ENCODE peak calls at places on chromosomes 4 and X, in seven cellular contexts. C is SK-N-SH, V is GM12878, X is HepG2, Z is HCT116, W is K562, A is H1. J is an unnamed sample.

GRCh38 chr4:8306511-8307021 is 37.0 kb downstream of the HTRA3 start:
- DNase-seq in C (no peak), W (no peak), V (no peak), Z (no peak), X (no peak), A (no peak), J (no peak)

GRCh38 chr4:146445198-146446150 is 76.3 kb downstream of the SLC10A7 start:
- DNase-seq in A (no peak), V (no peak), X (no peak), C (no peak), Z (no peak), W (no peak), J (no peak)

GRCh38 chr4:57053508-57053907 is 56.7 kb downstream of the IGFBP7 start:
- DNase-seq in W (no peak), A (no peak), Z (no peak), X (no peak), C (no peak), V (no peak), J (no peak)

GRCh38 chr4:29900336-29900735 is 819.8 kb upstream of the PCDH7 start:
- DNase-seq in V (no peak), Z (no peak), A (no peak), X (no peak), W (no peak), C (no peak), J (no peak)

GRCh38 chr4:180665481-180665880 is 1577.7 kb upstream of the TENM3 start:
- DNase-seq in W (no peak), Z (no peak), X (no peak), A (no peak), C (no peak), V (no peak), J (no peak)

GRCh38 chr4:169664615-169665014 is 44.2 kb downstream of the CLCN3 start:
- DNase-seq in C (peak), X (no peak), V (no peak), Z (no peak), W (no peak), A (no peak), J (no peak)

GRCh38 chr4:88108747-88109122 is 49.7 kb downstream of the ABCG2 start:
- DNase-seq in V (no peak), W (no peak), Z (no peak), X (no peak), C (no peak), A (no peak), J (no peak)

GRCh38 chrX:6852869-6853268 is 294.6 kb upstream of the STS start:
- DNase-seq in Z (no peak), V (no peak), W (no peak), C (no peak), X (no peak), A (no peak), J (no peak)

GRCh38 chr4:180642732-180643131 is 1600.5 kb upstream of the TENM3 start:
- DNase-seq in V (no peak), X (no peak), C (no peak), Z (no peak), W (no peak), A (no peak), J (no peak)

GRCh38 chrX:45068555-45068954 is 132.1 kb downstream of the DIPK2B start:
- DNase-seq in Z (no peak), W (no peak), C (no peak), V (no peak), A (no peak), X (no peak), J (no peak)

GRCh38 chr4:150126880-150127236 is 48.6 kb downstream of the DCLK2 start:
- DNase-seq in Z (no peak), V (peak), C (no peak), A (no peak), W (no peak), X (no peak), J (no peak)

GRCh38 chr4:175422331-175422730 is 389.7 kb downstream of the GPM6A start:
- DNase-seq in A (no peak), V (no peak), W (no peak), Z (no peak), X (no peak), C (no peak), J (no peak)

GRCh38 chr4:122163767-122164166 is 11.6 kb downstream of the BLTP1 start:
- DNase-seq in Z (no peak), A (no peak), W (no peak), V (no peak), X (no peak), C (no peak), J (no peak)

GRCh38 chr4:87087015-87087920 is 133.2 kb downstream of the KLHL8 start:
- DNase-seq in W (no peak), A (no peak), X (no peak), C (no peak), V (no peak), Z (no peak), J (no peak)

GRCh38 chr4:6332042-6332668 is 62.5 kb downstream of the WFS1 start:
- DNase-seq in C (peak), V (no peak), Z (no peak), A (no peak), W (peak), X (no peak), J (peak)

GRCh38 chr4:184896868-184897715 is 71.3 kb upstream of the ACSL1 start:
- DNase-seq in X (peak), W (no peak), V (no peak), C (no peak), A (no peak), Z (no peak), J (no peak)

GRCh38 chrX:47590984-47591383 is 8.7 kb downstream of the TIMP1 start:
- DNase-seq in V (no peak), W (no peak), X (no peak), C (no peak), Z (no peak), A (no peak), J (no peak)

GRCh38 chr4:61772116-61772515 is 572.0 kb downstream of the ADGRL3 start:
- DNase-seq in W (no peak), A (no peak), Z (no peak), C (no peak), X (no peak), V (no peak), J (no peak)

GRCh38 chr4:15765910-15766703 is 12.0 kb upstream of the CD38 start:
- DNase-seq in W (no peak), C (no peak), V (no peak), A (no peak), X (no peak), Z (no peak), J (no peak)

GRCh38 chr4:4995103-4995761 is 24.0 kb downstream of the CYTL1 start:
- DNase-seq in W (peak), X (peak), A (peak), Z (peak), C (peak), V (no peak), J (peak)

GRCh38 chr4:89123418-89123817 is 12.1 kb downstream of the TIGD2 start:
- DNase-seq in W (no peak), X (peak), A (no peak), Z (no peak), C (no peak), V (no peak), J (peak)

GRCh38 chrX:75303795-75304194 is 29.9 kb downstream of the UPRT start:
- DNase-seq in X (no peak), W (no peak), Z (no peak), V (no peak), A (no peak), C (no peak), J (no peak)

GRCh38 chrX:7568597-7568996 is 274.4 kb upstream of the VCX start:
- DNase-seq in W (no peak), Z (no peak), V (no peak), C (no peak), A (no peak), X (no peak), J (no peak)

GRCh38 chrX:30217465-30217864 is 2.1 kb downstream of the MAGEB2 start:
- DNase-seq in A (no peak), W (peak), X (no peak), V (no peak), Z (no peak), C (no peak), J (no peak)

GRCh38 chr4:156945532-156945931 is 26.1 kb downstream of the PDGFC start:
- DNase-seq in X (no peak), W (no peak), V (no peak), A (no peak), C (no peak), Z (no peak), J (no peak)

GRCh38 chr4:77697860-77698599 is 92.4 kb downstream of the CXCL13 start:
- DNase-seq in C (no peak), X (peak), W (no peak), V (no peak), Z (peak), A (no peak), J (peak)

GRCh38 chrX:133412246-133412645 is 3.0 kb downstream of the GPC4 start:
- DNase-seq in C (no peak), W (no peak), V (no peak), X (no peak), A (no peak), Z (no peak), J (no peak)

GRCh38 chrX:123988423-123989116 is 27.1 kb downstream of the STAG2 start:
- DNase-seq in Z (no peak), C (no peak), X (no peak), W (peak), A (no peak), V (no peak), J (peak)

GRCh38 chrX:10932842-10933440 is 178.2 kb upstream of the HCCS start:
- DNase-seq in V (no peak), C (peak), Z (no peak), X (no peak), W (no peak), A (no peak), J (no peak)

GRCh38 chr4:22202351-22203343 is 254.1 kb upstream of the KCNIP4 start:
- DNase-seq in X (no peak), C (no peak), A (no peak), W (no peak), Z (no peak), V (no peak), J (no peak)

GRCh38 chr4:10461091-10461849 is 4.0 kb upstream of the ZNF518B start:
- DNase-seq in A (no peak), Z (no peak), W (peak), X (no peak), V (peak), C (peak), J (peak)

GRCh38 chr4:60744767-60745166 is 455.4 kb upstream of the ADGRL3 start:
- DNase-seq in A (peak), X (no peak), C (no peak), Z (no peak), V (no peak), W (no peak), J (no peak)

GRCh38 chr4:152630361-152630760 is 49.4 kb downstream of the TMEM154 start:
- DNase-seq in W (no peak), X (no peak), C (no peak), V (no peak), A (no peak), Z (no peak), J (no peak)

GRCh38 chr4:152936446-152937279 is 540 bp downstream of the FHDC1 start:
- DNase-seq in C (peak), V (no peak), Z (no peak), A (no peak), W (peak), X (no peak), J (peak)

GRCh38 chr4:142369141-142369540 is 477.0 kb downstream of the INPP4B start:
- DNase-seq in C (no peak), X (no peak), W (no peak), A (no peak), V (no peak), Z (no peak), J (no peak)

GRCh38 chrX:25523574-25523973 is 507.8 kb upstream of the ARX start:
- DNase-seq in W (no peak), X (peak), V (no peak), Z (peak), A (peak), C (peak), J (peak)

GRCh38 chrX:9467751-9468150 is 2.9 kb downstream of the TBL1X start:
- DNase-seq in W (no peak), A (no peak), Z (no peak), V (no peak), C (no peak), X (no peak), J (no peak)

GRCh38 chr4:110886856-110887255 is 264.0 kb upstream of the PITX2 start:
- DNase-seq in C (no peak), A (no peak), X (no peak), V (no peak), W (no peak), Z (no peak), J (no peak)
- TF ChIP-seq JUND in C (no peak), A (no peak), X (no peak), V (no peak), W (no peak), Z (no peak), J (no peak)

DNA sequence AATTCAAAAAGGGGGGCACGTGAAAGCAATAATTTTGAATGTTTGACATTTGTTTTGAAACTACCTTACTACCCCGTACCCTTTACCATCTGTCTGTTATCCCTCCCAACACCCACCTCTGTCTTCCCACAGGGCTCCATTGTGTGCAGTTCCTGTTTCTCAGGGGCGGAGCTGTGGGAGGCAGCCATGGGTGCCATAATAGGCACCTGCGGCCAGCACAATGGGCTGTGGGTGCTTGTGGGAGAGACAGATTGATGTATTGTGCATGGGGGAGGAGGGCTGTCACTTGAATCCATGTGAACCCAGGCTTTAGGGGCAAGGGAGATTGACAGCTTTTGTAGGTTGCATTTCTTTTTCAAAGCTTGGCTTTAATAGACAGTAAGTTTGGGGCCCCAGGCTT is 122.5 kb upstream of the CXorf66 start:
- DNase-seq in X (no peak), C (no peak), W (no peak), Z (no peak), A (no peak), V (no peak), J (no peak)
- TF ChIP-seq JUND in X (no peak), C (no peak), W (no peak), Z (no peak), A (no peak), V (no peak), J (no peak)

DNA sequence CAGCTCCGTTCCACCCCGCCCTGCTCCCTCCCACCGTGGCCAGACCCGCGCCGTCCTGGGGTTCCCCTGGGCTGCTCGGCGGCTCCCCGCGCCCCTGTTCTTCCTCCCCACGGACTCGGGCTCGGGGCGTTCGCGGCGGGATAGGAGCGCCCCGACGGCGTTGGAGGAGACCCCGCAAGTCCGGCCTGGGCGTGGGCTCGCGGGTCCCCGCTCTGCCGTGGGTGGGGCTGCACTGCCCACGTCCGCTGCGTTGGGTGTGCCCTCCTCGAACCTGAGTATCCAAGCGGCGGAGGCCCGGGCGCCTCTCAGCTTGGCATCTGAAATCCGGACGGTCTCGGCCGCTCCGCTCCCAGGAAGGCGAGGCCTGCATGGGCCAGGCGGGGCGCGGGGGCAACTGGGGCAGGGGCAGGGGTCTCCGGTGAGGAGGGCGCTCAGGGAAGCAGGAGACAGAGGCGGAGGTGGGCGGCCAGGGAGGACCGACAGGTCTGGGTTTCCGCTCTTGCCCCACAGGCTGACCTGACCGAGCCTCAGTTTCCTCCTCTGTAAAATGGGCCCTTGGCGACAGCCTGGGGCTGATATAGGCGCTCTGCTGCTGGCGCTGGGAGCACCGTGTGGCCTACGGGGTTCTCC is 12.0 kb upstream of the NAT8L start:
- DNase-seq in Z (no peak), X (no peak), W (no peak), A (no peak), C (peak), V (no peak), J (no peak)
- TF ChIP-seq JUND in Z (no peak), X (no peak), W (no peak), A (no peak), C (no peak), V (no peak), J (no peak)

GRCh38 chr4:43776371-43776770 is 672.2 kb downstream of the KCTD8 start:
- DNase-seq in C (peak), W (no peak), X (peak), Z (no peak), V (no peak), A (no peak), J (no peak)
- TF ChIP-seq JUND in C (no peak), W (no peak), X (no peak), Z (no peak), V (no peak), A (no peak), J (no peak)

DNA sequence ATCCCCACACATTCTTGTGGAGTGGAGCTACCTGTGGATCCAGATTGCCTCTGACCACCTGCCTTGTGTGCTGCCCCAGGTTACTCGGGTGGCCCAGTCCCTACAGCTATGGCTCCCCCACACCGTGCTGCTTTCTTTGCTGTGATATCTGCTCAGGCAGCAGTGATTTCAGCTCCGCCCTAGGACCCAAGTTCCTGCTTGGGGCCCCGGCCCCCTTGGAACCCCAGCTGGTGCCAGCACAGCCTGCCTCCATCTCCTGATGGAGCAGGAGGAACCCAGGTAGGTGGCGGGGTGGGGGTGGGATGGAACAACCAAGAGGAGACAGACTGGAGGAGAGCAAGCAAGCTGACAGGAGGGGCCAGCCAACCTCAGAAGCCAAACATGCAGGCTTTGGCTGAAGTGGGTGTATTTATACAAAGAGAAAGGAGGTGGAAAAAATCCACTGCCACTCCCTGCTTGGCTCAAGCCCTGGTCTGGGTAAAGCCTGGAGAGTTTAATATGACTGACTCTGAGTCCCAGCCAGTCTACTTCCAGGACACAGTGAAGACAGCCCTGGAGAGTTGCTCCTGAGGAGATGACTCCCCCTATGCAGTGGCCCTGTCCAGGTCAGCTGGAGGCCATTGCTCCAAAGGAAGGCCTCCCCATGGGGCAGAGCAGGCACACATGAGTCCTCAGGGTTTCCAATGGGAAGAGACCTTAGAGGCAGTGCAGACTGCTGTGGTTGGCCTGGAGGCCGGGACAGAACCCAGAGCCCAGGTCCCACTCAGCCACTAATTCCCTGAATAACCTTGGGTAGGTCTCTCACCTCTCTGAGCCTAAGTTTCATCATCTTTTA is 197.1 kb upstream of the MAMLD1 start:
- DNase-seq in V (no peak), W (no peak), Z (no peak), C (no peak), X (no peak), A (no peak), J (no peak)
- TF ChIP-seq JUND in V (no peak), W (no peak), Z (no peak), C (no peak), X (no peak), A (no peak), J (no peak)

GRCh38 chr4:48194986-48195773 is 61.1 kb upstream of the TXK start:
- DNase-seq in X (no peak), C (peak), A (no peak), V (no peak), W (no peak), Z (no peak), J (no peak)

GRCh38 chr4:48193921-48194320 is 59.9 kb upstream of the TXK start:
- DNase-seq in A (no peak), X (no peak), V (no peak), C (no peak), W (no peak), Z (no peak), J (no peak)

GRCh38 chr4:48196758-48197504 is 62.9 kb upstream of the TXK start:
- DNase-seq in A (no peak), Z (no peak), X (no peak), V (peak), W (no peak), C (no peak), J (no peak)

GRCh38 chr4:48197643-48198237 is 63.7 kb upstream of the TXK start:
- DNase-seq in V (no peak), C (no peak), A (no peak), W (peak), Z (no peak), X (no peak), J (no peak)

DNA sequence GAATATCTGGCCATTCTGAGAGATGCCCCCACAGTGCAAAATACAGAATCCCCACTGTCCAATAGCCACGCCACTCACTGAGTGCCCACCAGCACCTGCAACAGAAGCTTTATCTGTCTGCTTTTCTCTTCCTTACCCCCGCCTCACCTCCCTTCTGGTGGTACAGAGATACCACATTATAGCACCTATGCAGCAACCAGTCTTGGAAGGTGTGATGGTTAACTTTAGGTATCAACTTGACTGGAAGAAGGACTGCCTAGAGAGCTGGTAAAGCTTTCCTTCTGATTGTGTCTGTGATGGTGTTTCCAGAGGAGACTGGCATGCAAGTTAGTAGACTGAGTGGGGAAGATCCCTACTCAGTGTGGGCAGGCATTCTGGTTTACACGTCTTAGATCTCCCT is 61.8 kb upstream of the TXK start:
- DNase-seq in X (no peak), A (no peak), V (no peak), C (no peak), Z (no peak), W (no peak), J (no peak)
- TF ChIP-seq JUND in X (no peak), A (no peak), V (no peak), C (no peak), Z (no peak), W (no peak), J (no peak)

GRCh38 chr4:41061482-41062185 is 152.7 kb downstream of the APBB2 start:
- DNase-seq in A (no peak), C (no peak), Z (no peak), W (no peak), X (no peak), V (no peak), J (no peak)

GRCh38 chr4:41058426-41058825 is 155.9 kb downstream of the APBB2 start:
- DNase-seq in Z (no peak), A (no peak), X (no peak), W (no peak), V (no peak), C (no peak), J (no peak)

GRCh38 chr4:41052287-41052686 is 162.1 kb downstream of the APBB2 start:
- DNase-seq in W (no peak), A (no peak), V (no peak), Z (no peak), C (no peak), X (no peak), J (no peak)

GRCh38 chr4:41060352-41061318 is 153.7 kb downstream of the APBB2 start:
- DNase-seq in A (no peak), W (no peak), Z (no peak), V (no peak), X (no peak), C (no peak), J (no peak)

GRCh38 chr4:41057456-41057855 is 156.9 kb downstream of the APBB2 start:
- DNase-seq in Z (no peak), W (no peak), X (no peak), V (no peak), A (no peak), C (no peak), J (no peak)
- TF ChIP-seq JUND in Z (no peak), W (no peak), X (no peak), V (no peak), A (no peak), C (no peak), J (no peak)